ENCODE peak calls at places on chromosomes 4 and X, in six cellular contexts. One of them, this sample, is unnamed. For H3K27me3, the result is how much of the 10 kb centered on the place peaks cover.

GRCh38 chrX:44908198-44908597 is 35.2 kb downstream of the KDM6A start:
- DNase-seq in K562: no peak
- DNase-seq in HepG2: no peak
- DNase-seq in IMR-90: peak
- DNase-seq in GM12878: no peak
- DNase-seq in H1: no peak
- DNase-seq in this sample: no peak

GRCh38 chr4:36921474-36922220 is 322.9 kb upstream of the NWD2 start:
- DNase-seq in H1: no peak
- DNase-seq in GM12878: no peak
- DNase-seq in HepG2: no peak
- DNase-seq in K562: no peak
- DNase-seq in IMR-90: no peak
- DNase-seq in this sample: no peak

GRCh38 chr4:10701702-10702460 is 17.3 kb upstream of the CLNK start:
- DNase-seq in HepG2: no peak
- DNase-seq in IMR-90: peak
- DNase-seq in K562: no peak
- DNase-seq in GM12878: no peak
- DNase-seq in H1: no peak
- DNase-seq in this sample: no peak

GRCh38 chr4:107034091-107034698 is 1.9 kb downstream of the DKK2 start:
- DNase-seq in K562: no peak
- DNase-seq in IMR-90: no peak
- DNase-seq in HepG2: peak
- DNase-seq in GM12878: no peak
- DNase-seq in H1: no peak
- DNase-seq in this sample: peak

GRCh38 chrX:84216406-84216805 is 28.4 kb upstream of the RPS6KA6 start:
- DNase-seq in K562: no peak
- DNase-seq in HepG2: no peak
- DNase-seq in IMR-90: no peak
- DNase-seq in H1: no peak
- DNase-seq in GM12878: no peak
- DNase-seq in this sample: no peak

GRCh38 chr4:757111-757510 is 51.5 kb downstream of the PCGF3 start:
- DNase-seq in HepG2: no peak
- DNase-seq in GM12878: no peak
- DNase-seq in H1: no peak
- DNase-seq in K562: no peak
- DNase-seq in IMR-90: no peak
- DNase-seq in this sample: no peak

GRCh38 chrX:83934220-83934619 is 73.3 kb downstream of the CYLC1 start:
- DNase-seq in HepG2: no peak
- DNase-seq in IMR-90: no peak
- DNase-seq in H1: no peak
- DNase-seq in GM12878: no peak
- DNase-seq in K562: no peak
- DNase-seq in this sample: no peak

GRCh38 chrX:28177202-28177601 is 196.0 kb upstream of the DCAF8L1 start:
- DNase-seq in GM12878: no peak
- DNase-seq in IMR-90: no peak
- DNase-seq in K562: no peak
- DNase-seq in H1: no peak
- DNase-seq in HepG2: no peak
- DNase-seq in this sample: peak

GRCh38 chr4:7637139-7637538 is 202.4 kb upstream of the PSAPL1 start:
- DNase-seq in GM12878: no peak
- DNase-seq in K562: no peak
- DNase-seq in HepG2: no peak
- DNase-seq in H1: no peak
- DNase-seq in IMR-90: no peak
- DNase-seq in this sample: no peak

GRCh38 chr4:11506194-11506593 is 77.5 kb upstream of the HS3ST1 start:
- DNase-seq in K562: no peak
- DNase-seq in IMR-90: no peak
- DNase-seq in H1: no peak
- DNase-seq in HepG2: no peak
- DNase-seq in GM12878: no peak
- DNase-seq in this sample: no peak

GRCh38 chr4:136302566-136302965 is 1229.7 kb downstream of the PCDH18 start:
- DNase-seq in IMR-90: no peak
- DNase-seq in HepG2: no peak
- DNase-seq in K562: no peak
- DNase-seq in GM12878: no peak
- DNase-seq in H1: no peak
- DNase-seq in this sample: no peak

GRCh38 chr4:67288964-67289363 is 256.3 kb downstream of the CENPC start:
- DNase-seq in K562: peak
- DNase-seq in H1: peak
- DNase-seq in IMR-90: no peak
- DNase-seq in GM12878: no peak
- DNase-seq in HepG2: peak
- DNase-seq in this sample: peak

GRCh38 chr4:170198742-170199141 is 109.0 kb upstream of the AADAT start:
- DNase-seq in H1: no peak
- DNase-seq in IMR-90: no peak
- DNase-seq in K562: no peak
- DNase-seq in GM12878: no peak
- DNase-seq in HepG2: no peak
- DNase-seq in this sample: no peak

GRCh38 chr4:5887361-5888221 is 5.3 kb downstream of the CRMP1 start:
- DNase-seq in GM12878: no peak
- DNase-seq in K562: peak
- DNase-seq in IMR-90: no peak
- DNase-seq in H1: no peak
- DNase-seq in HepG2: no peak
- DNase-seq in this sample: peak

GRCh38 chr4:15040916-15041463 is 38.7 kb downstream of the CPEB2 start:
- DNase-seq in H1: no peak
- DNase-seq in IMR-90: peak
- DNase-seq in K562: no peak
- DNase-seq in HepG2: no peak
- DNase-seq in GM12878: no peak
- DNase-seq in this sample: no peak

GRCh38 chrX:154441564-154441963 is 2.4 kb upstream of the FAM50A start:
- DNase-seq in H1: no peak
- DNase-seq in IMR-90: no peak
- DNase-seq in GM12878: no peak
- DNase-seq in K562: no peak
- DNase-seq in HepG2: no peak
- DNase-seq in this sample: no peak

GRCh38 chr4:61175495-61175894 is 24.6 kb upstream of the ADGRL3 start:
- DNase-seq in K562: no peak
- DNase-seq in IMR-90: no peak
- DNase-seq in GM12878: no peak
- DNase-seq in H1: no peak
- DNase-seq in HepG2: no peak
- DNase-seq in this sample: no peak

GRCh38 chrX:72358313-72358712 is 52.6 kb upstream of the CITED1 start:
- DNase-seq in K562: no peak
- DNase-seq in HepG2: no peak
- DNase-seq in IMR-90: peak
- DNase-seq in GM12878: no peak
- DNase-seq in H1: no peak
- DNase-seq in this sample: no peak

GRCh38 chr4:825969-826330 is at the start of gene CPLX1:
- DNase-seq in GM12878: no peak
- DNase-seq in HepG2: no peak
- DNase-seq in H1: no peak
- DNase-seq in K562: peak
- DNase-seq in IMR-90: no peak
- DNase-seq in this sample: peak

GRCh38 chr4:27267435-27268355 is 407.1 kb downstream of the STIM2 start:
- DNase-seq in HepG2: no peak
- DNase-seq in K562: no peak
- DNase-seq in IMR-90: no peak
- DNase-seq in GM12878: no peak
- DNase-seq in H1: no peak
- DNase-seq in this sample: no peak

GRCh38 chrX:119755981-119756533 is 2.3 kb upstream of the SOWAHD start:
- DNase-seq in IMR-90: peak
- DNase-seq in K562: no peak
- DNase-seq in HepG2: peak
- DNase-seq in GM12878: peak
- DNase-seq in H1: no peak
- DNase-seq in this sample: no peak

GRCh38 chr4:628821-629635 is 3.7 kb downstream of the PDE6B start:
- DNase-seq in GM12878: no peak
- DNase-seq in HepG2: no peak
- DNase-seq in IMR-90: no peak
- DNase-seq in K562: no peak
- DNase-seq in H1: no peak
- DNase-seq in this sample: peak

GRCh38 chrX:73508861-73509260 is 54.1 kb upstream of the CHIC1 start:
- DNase-seq in IMR-90: no peak
- DNase-seq in GM12878: no peak
- DNase-seq in HepG2: no peak
- DNase-seq in H1: no peak
- DNase-seq in K562: no peak
- DNase-seq in this sample: no peak

DNA sequence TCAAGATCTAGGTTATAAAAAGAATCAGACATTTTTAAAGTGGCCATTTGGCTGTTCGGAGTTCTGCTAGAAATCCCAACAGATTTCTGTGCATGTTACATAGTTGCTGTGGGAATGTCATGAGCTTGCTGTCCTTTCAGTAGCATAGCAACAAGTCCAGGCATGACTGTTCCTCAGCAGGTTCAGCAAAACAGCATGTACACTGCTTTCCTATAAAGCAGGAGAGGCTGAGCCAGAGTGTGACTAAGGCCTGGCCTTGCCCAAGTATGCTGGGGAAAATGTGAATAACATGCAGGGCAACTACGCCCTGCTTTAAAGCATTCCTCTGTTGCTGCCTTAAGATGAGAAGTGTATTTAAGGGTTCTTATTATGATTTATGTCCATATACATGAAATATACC is 217.1 kb upstream of the SMIM31 start:
- DNase-seq in H1: no peak
- DNase-seq in IMR-90: peak
- DNase-seq in K562: no peak
- DNase-seq in GM12878: no peak
- DNase-seq in HepG2: peak
- DNase-seq in this sample: no peak
- TF ChIP-seq RFX5 in H1: no peak
- TF ChIP-seq RFX5 in IMR-90: no peak
- TF ChIP-seq RFX5 in K562: no peak
- TF ChIP-seq RFX5 in GM12878: no peak
- TF ChIP-seq RFX5 in HepG2: no peak
- TF ChIP-seq RFX5 in this sample: no peak

GRCh38 chr4:155388162-155388561 is 11.4 kb upstream of the MAP9 start:
- DNase-seq in IMR-90: no peak
- DNase-seq in HepG2: no peak
- DNase-seq in H1: no peak
- DNase-seq in K562: no peak
- DNase-seq in GM12878: no peak
- DNase-seq in this sample: no peak

GRCh38 chr4:155391932-155392331 is 15.2 kb upstream of the MAP9 start:
- DNase-seq in HepG2: no peak
- DNase-seq in IMR-90: no peak
- DNase-seq in GM12878: no peak
- DNase-seq in H1: no peak
- DNase-seq in K562: no peak
- DNase-seq in this sample: no peak

DNA sequence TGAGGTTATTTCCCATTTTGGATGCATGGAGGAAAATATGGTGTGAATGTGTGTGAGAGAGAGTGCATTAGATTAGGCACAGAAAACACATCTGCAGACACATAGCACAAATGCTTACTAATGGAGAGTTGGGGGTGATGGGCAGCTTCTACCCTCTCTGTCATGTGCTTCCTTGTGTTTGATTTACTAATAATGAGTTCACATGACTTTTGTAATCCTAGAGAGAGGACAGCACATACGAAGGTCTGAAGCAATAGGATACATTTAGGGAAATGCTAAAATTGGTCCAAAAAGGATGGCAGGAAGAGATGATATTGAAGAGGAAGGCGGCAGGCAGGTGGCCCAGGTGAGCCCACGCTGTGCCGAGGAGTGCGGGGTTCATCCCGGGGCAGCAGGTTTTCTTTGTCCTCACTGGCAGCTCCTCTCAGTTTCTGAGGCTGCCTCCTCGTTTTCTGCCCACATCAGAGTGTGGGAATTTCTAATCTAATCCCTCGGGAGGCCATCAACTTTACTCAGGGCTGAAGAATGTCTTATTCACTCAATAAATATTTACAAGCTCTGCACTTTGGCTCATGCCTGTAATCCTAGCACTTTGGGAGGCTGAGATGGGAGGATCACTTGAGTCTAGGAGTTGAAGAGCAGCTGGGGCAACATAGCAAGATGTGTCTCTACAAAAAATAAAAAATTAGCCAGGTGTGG is 15.9 kb upstream of the MAP9 start:
- DNase-seq in K562: no peak
- DNase-seq in HepG2: peak
- DNase-seq in H1: no peak
- DNase-seq in IMR-90: peak
- DNase-seq in GM12878: no peak
- DNase-seq in this sample: no peak
- H3K27me3 ChIP-seq in K562: under half
- H3K27me3 ChIP-seq in HepG2: under half
- H3K27me3 ChIP-seq in H1: under half
- H3K27me3 ChIP-seq in IMR-90: under half
- H3K27me3 ChIP-seq in GM12878: under half
- H3K27me3 ChIP-seq in this sample: under half

GRCh38 chr4:112518675-112519074 is 2.7 kb upstream of the NEUROG2 start:
- DNase-seq in IMR-90: no peak
- DNase-seq in GM12878: no peak
- DNase-seq in H1: no peak
- DNase-seq in K562: no peak
- DNase-seq in HepG2: no peak
- DNase-seq in this sample: no peak

GRCh38 chr4:112521123-112522116 is 5.4 kb upstream of the NEUROG2 start:
- DNase-seq in GM12878: no peak
- DNase-seq in HepG2: no peak
- DNase-seq in IMR-90: no peak
- DNase-seq in H1: no peak
- DNase-seq in K562: no peak
- DNase-seq in this sample: no peak

GRCh38 chr4:112520598-112521122 is 4.7 kb upstream of the NEUROG2 start:
- DNase-seq in HepG2: no peak
- DNase-seq in H1: no peak
- DNase-seq in K562: no peak
- DNase-seq in GM12878: no peak
- DNase-seq in IMR-90: no peak
- DNase-seq in this sample: peak

GRCh38 chr4:112517911-112518310 is 1.9 kb upstream of the NEUROG2 start:
- DNase-seq in H1: no peak
- DNase-seq in GM12878: no peak
- DNase-seq in IMR-90: no peak
- DNase-seq in K562: no peak
- DNase-seq in HepG2: no peak
- DNase-seq in this sample: no peak

GRCh38 chr4:112519689-112520597 is 4.0 kb upstream of the NEUROG2 start:
- DNase-seq in K562: no peak
- DNase-seq in HepG2: no peak
- DNase-seq in GM12878: no peak
- DNase-seq in H1: no peak
- DNase-seq in IMR-90: no peak
- DNase-seq in this sample: peak
- TF ChIP-seq CTCF in K562: peak
- TF ChIP-seq CTCF in HepG2: peak
- TF ChIP-seq CTCF in GM12878: peak
- TF ChIP-seq CTCF in H1: peak
- TF ChIP-seq CTCF in IMR-90: no peak
- TF ChIP-seq CTCF in this sample: no peak

GRCh38 chr4:86848136-86848535 is 1.0 kb downstream of the SLC10A6 start:
- DNase-seq in H1: no peak
- DNase-seq in GM12878: no peak
- DNase-seq in K562: no peak
- DNase-seq in IMR-90: no peak
- DNase-seq in HepG2: no peak
- DNase-seq in this sample: no peak
- TF ChIP-seq RFX5 in H1: no peak
- TF ChIP-seq RFX5 in GM12878: no peak
- TF ChIP-seq RFX5 in K562: no peak
- TF ChIP-seq RFX5 in IMR-90: no peak
- TF ChIP-seq RFX5 in HepG2: no peak
- TF ChIP-seq RFX5 in this sample: no peak